ENCODE peak calls at places on chromosomes 11 and 22, in seven cellular contexts. One of them, this sample, is unnamed.

GRCh38 chr11:33005175-33005574 is 10.5 kb upstream of the DEPDC7 start:
- DNase-seq in fibroblast of lung: no peak
- DNase-seq in Right ventricle myocardium superior: no peak
- DNase-seq in lower lobe of right lung: no peak
- DNase-seq in heart right ventricle: no peak
- DNase-seq in PC-3: no peak
- DNase-seq in mesenchymal stem cell: no peak
- DNase-seq in this sample: no peak

GRCh38 chr22:21823740-21824438 is 43.6 kb downstream of the MAPK1 start:
- DNase-seq in heart right ventricle: no peak
- DNase-seq in PC-3: no peak
- DNase-seq in Right ventricle myocardium superior: no peak
- DNase-seq in fibroblast of lung: no peak
- DNase-seq in lower lobe of right lung: no peak
- DNase-seq in mesenchymal stem cell: peak; percentile 62
- DNase-seq in this sample: no peak

GRCh38 chr11:70482529-70482917 is 84.2 kb downstream of the CTTN start:
- DNase-seq in Right ventricle myocardium superior: peak; percentile 81
- DNase-seq in lower lobe of right lung: peak; percentile 60
- DNase-seq in fibroblast of lung: no peak
- DNase-seq in heart right ventricle: peak; percentile 48
- DNase-seq in mesenchymal stem cell: no peak
- DNase-seq in PC-3: no peak
- DNase-seq in this sample: no peak

GRCh38 chr11:134338068-134338467 is 6.3 kb downstream of the GLB1L2 start:
- DNase-seq in Right ventricle myocardium superior: no peak
- DNase-seq in heart right ventricle: no peak
- DNase-seq in lower lobe of right lung: no peak
- DNase-seq in PC-3: no peak
- DNase-seq in fibroblast of lung: no peak
- DNase-seq in mesenchymal stem cell: no peak
- DNase-seq in this sample: no peak

GRCh38 chr22:37303821-37304274 is 21.5 kb downstream of the CYTH4 start:
- DNase-seq in Right ventricle myocardium superior: no peak
- DNase-seq in heart right ventricle: no peak
- DNase-seq in fibroblast of lung: peak; percentile 88
- DNase-seq in PC-3: peak; percentile 87
- DNase-seq in mesenchymal stem cell: peak; percentile 95
- DNase-seq in lower lobe of right lung: peak; percentile 66
- DNase-seq in this sample: no peak

GRCh38 chr11:79060534-79060933 is 380.3 kb downstream of the TENM4 start:
- DNase-seq in PC-3: peak; percentile 63
- DNase-seq in Right ventricle myocardium superior: no peak
- DNase-seq in lower lobe of right lung: no peak
- DNase-seq in heart right ventricle: no peak
- DNase-seq in fibroblast of lung: no peak
- DNase-seq in mesenchymal stem cell: no peak
- DNase-seq in this sample: no peak

GRCh38 chr11:119982517-119983239 is 155.2 kb downstream of the TRIM29 start:
- DNase-seq in lower lobe of right lung: no peak
- DNase-seq in fibroblast of lung: peak; percentile 13
- DNase-seq in heart right ventricle: no peak
- DNase-seq in mesenchymal stem cell: no peak
- DNase-seq in PC-3: no peak
- DNase-seq in Right ventricle myocardium superior: no peak
- DNase-seq in this sample: no peak

GRCh38 chr22:45475876-45476514 is 26.7 kb upstream of the FBLN1 start:
- DNase-seq in mesenchymal stem cell: no peak
- DNase-seq in PC-3: no peak
- DNase-seq in heart right ventricle: no peak
- DNase-seq in lower lobe of right lung: peak; percentile 39
- DNase-seq in fibroblast of lung: no peak
- DNase-seq in Right ventricle myocardium superior: no peak
- DNase-seq in this sample: no peak

GRCh38 chr11:42145311-42145710 is 685.9 kb upstream of the LRRC4C start:
- DNase-seq in PC-3: no peak
- DNase-seq in fibroblast of lung: no peak
- DNase-seq in lower lobe of right lung: no peak
- DNase-seq in mesenchymal stem cell: no peak
- DNase-seq in Right ventricle myocardium superior: no peak
- DNase-seq in heart right ventricle: no peak
- DNase-seq in this sample: no peak

GRCh38 chr11:80383655-80384054 is 942.8 kb upstream of the TENM4 start:
- DNase-seq in fibroblast of lung: no peak
- DNase-seq in mesenchymal stem cell: no peak
- DNase-seq in heart right ventricle: no peak
- DNase-seq in PC-3: no peak
- DNase-seq in Right ventricle myocardium superior: no peak
- DNase-seq in lower lobe of right lung: no peak
- DNase-seq in this sample: peak; percentile 29

GRCh38 chr11:43984519-43985385 is 42.3 kb downstream of the C11orf96 start:
- DNase-seq in heart right ventricle: peak; percentile 25
- DNase-seq in lower lobe of right lung: peak; percentile 78
- DNase-seq in Right ventricle myocardium superior: no peak
- DNase-seq in fibroblast of lung: no peak
- DNase-seq in mesenchymal stem cell: no peak
- DNase-seq in PC-3: no peak
- DNase-seq in this sample: no peak

GRCh38 chr11:63592975-63593395 is 21.2 kb downstream of the PLAAT3 start:
- DNase-seq in mesenchymal stem cell: no peak
- DNase-seq in heart right ventricle: no peak
- DNase-seq in fibroblast of lung: peak; percentile 23
- DNase-seq in Right ventricle myocardium superior: no peak
- DNase-seq in lower lobe of right lung: no peak
- DNase-seq in PC-3: peak; percentile 61
- DNase-seq in this sample: no peak

GRCh38 chr11:122741613-122742012 is 86.1 kb downstream of the UBASH3B start:
- DNase-seq in fibroblast of lung: peak; percentile 84
- DNase-seq in mesenchymal stem cell: peak; percentile 92
- DNase-seq in PC-3: no peak
- DNase-seq in heart right ventricle: peak; percentile 48
- DNase-seq in Right ventricle myocardium superior: peak; percentile 48
- DNase-seq in lower lobe of right lung: peak; percentile 58
- DNase-seq in this sample: no peak

GRCh38 chr22:18952022-18952421 is 15.9 kb upstream of the PRODH start:
- DNase-seq in lower lobe of right lung: peak; percentile 13
- DNase-seq in PC-3: no peak
- DNase-seq in fibroblast of lung: no peak
- DNase-seq in heart right ventricle: no peak
- DNase-seq in Right ventricle myocardium superior: peak; percentile 20
- DNase-seq in mesenchymal stem cell: no peak
- DNase-seq in this sample: no peak

GRCh38 chr11:120013325-120014250 is 124.3 kb downstream of the TRIM29 start:
- DNase-seq in mesenchymal stem cell: peak; percentile 24
- DNase-seq in PC-3: peak; percentile 65
- DNase-seq in Right ventricle myocardium superior: peak; percentile 71
- DNase-seq in fibroblast of lung: peak; percentile 11
- DNase-seq in lower lobe of right lung: no peak
- DNase-seq in heart right ventricle: peak; percentile 42
- DNase-seq in this sample: peak; percentile 34

GRCh38 chr22:44337658-44338004 is 24.9 kb upstream of the SHISAL1 start:
- DNase-seq in Right ventricle myocardium superior: no peak
- DNase-seq in lower lobe of right lung: no peak
- DNase-seq in fibroblast of lung: peak; percentile 53
- DNase-seq in mesenchymal stem cell: peak; percentile 60
- DNase-seq in heart right ventricle: peak; percentile 36
- DNase-seq in PC-3: peak; percentile 56
- DNase-seq in this sample: no peak

GRCh38 chr11:100546714-100547113 is 140.4 kb upstream of the ARHGAP42 start:
- DNase-seq in fibroblast of lung: peak; percentile 40
- DNase-seq in mesenchymal stem cell: no peak
- DNase-seq in Right ventricle myocardium superior: no peak
- DNase-seq in PC-3: peak; percentile 95
- DNase-seq in heart right ventricle: no peak
- DNase-seq in lower lobe of right lung: no peak
- DNase-seq in this sample: no peak

GRCh38 chr22:42353883-42354727 is 78.1 kb downstream of the NFAM1 start:
- DNase-seq in PC-3: no peak
- DNase-seq in lower lobe of right lung: no peak
- DNase-seq in fibroblast of lung: no peak
- DNase-seq in heart right ventricle: no peak
- DNase-seq in Right ventricle myocardium superior: no peak
- DNase-seq in mesenchymal stem cell: no peak
- DNase-seq in this sample: peak; percentile 34

GRCh38 chr11:111730871-111731591 is 35.2 kb downstream of the PPP2R1B start:
- DNase-seq in mesenchymal stem cell: no peak
- DNase-seq in PC-3: peak; percentile 89
- DNase-seq in heart right ventricle: no peak
- DNase-seq in fibroblast of lung: peak; percentile 37
- DNase-seq in Right ventricle myocardium superior: peak; percentile 68
- DNase-seq in lower lobe of right lung: no peak
- DNase-seq in this sample: no peak

GRCh38 chr11:82085493-82085892 is 648.2 kb downstream of the FAM181B start:
- DNase-seq in fibroblast of lung: no peak
- DNase-seq in Right ventricle myocardium superior: no peak
- DNase-seq in PC-3: no peak
- DNase-seq in lower lobe of right lung: no peak
- DNase-seq in heart right ventricle: no peak
- DNase-seq in mesenchymal stem cell: no peak
- DNase-seq in this sample: no peak

GRCh38 chr11:95419915-95420314 is 188.9 kb upstream of the SESN3 start:
- DNase-seq in heart right ventricle: no peak
- DNase-seq in mesenchymal stem cell: peak; percentile 81
- DNase-seq in Right ventricle myocardium superior: no peak
- DNase-seq in lower lobe of right lung: no peak
- DNase-seq in PC-3: peak; percentile 33
- DNase-seq in fibroblast of lung: peak; percentile 64
- DNase-seq in this sample: no peak

This sample was measured in HAP-1.